ENCODE peak calls at places on chromosome 19, in five cellular contexts. K is breast epithelium, H is body of pancreas, W is tibial nerve, M is GM10248. J is an unnamed sample.
A peak's percentile ranks its signal among the peaks of the same experiment; 100 is the strongest.

GRCh38 chr19:19774354-19775033 is 41.6 kb upstream of the ZNF14 start:
- DNase-seq in M (no peak), W (no peak), K (no peak), H (no peak), J (no peak)

GRCh38 chr19:50401505-50402450 is 17.0 kb upstream of the SPIB start:
- DNase-seq in H (no peak), K (no peak), W (no peak), M (no peak), J (no peak)

GRCh38 chr19:5951338-5951861 is 26.5 kb downstream of the RANBP3 start:
- DNase-seq in M (peak; percentile 64), H (no peak), W (no peak), K (no peak), J (no peak)

GRCh38 chr19:28341810-28342350 is 871.1 kb downstream of the UQCRFS1 start:
- DNase-seq in H (no peak), M (no peak), K (no peak), W (no peak), J (no peak)

GRCh38 chr19:45164577-45165335 is 4.0 kb upstream of the NKPD1 start:
- DNase-seq in W (no peak), M (peak; percentile 88), K (peak; percentile 80), H (peak; percentile 59), J (no peak)

GRCh38 chr19:54158812-54159351 is 639 bp downstream of the LENG1 start:
- DNase-seq in W (no peak), K (no peak), M (no peak), H (no peak), J (no peak)

GRCh38 chr19:43798546-43799409 is 3.5 kb downstream of the LYPD5 start:
- DNase-seq in M (peak; percentile 54), K (peak; percentile 71), H (peak; percentile 47), W (no peak), J (no peak)

GRCh38 chr19:10533656-10534386 is 9.9 kb upstream of the ATG4D start:
- DNase-seq in K (no peak), H (no peak), M (no peak), W (no peak), J (no peak)

GRCh38 chr19:47230122-47230920 is 678 bp downstream of the BBC3 start:
- DNase-seq in W (peak; percentile 57), K (no peak), H (peak; percentile 63), M (peak; percentile 73), J (no peak)

GRCh38 chr19:17539288-17540117 is 15.9 kb upstream of the COLGALT1 start:
- DNase-seq in K (peak; percentile 92), W (peak; percentile 99), M (peak; percentile 95), H (peak; percentile 95), J (peak; percentile 97)
- TF ChIP-seq CTCF in K (no peak), W (peak; percentile 47), M (peak; percentile 18), H (peak; percentile 18), J (no peak)

GRCh38 chr19:34555447-34555846 is 73.9 kb downstream of the WTIP start:
- DNase-seq in W (no peak), H (peak; percentile 18), K (no peak), M (no peak), J (no peak)
- TF ChIP-seq CTCF in W (no peak), H (peak; percentile 9), K (no peak), M (peak; percentile 9), J (peak; percentile 4)

DNA sequence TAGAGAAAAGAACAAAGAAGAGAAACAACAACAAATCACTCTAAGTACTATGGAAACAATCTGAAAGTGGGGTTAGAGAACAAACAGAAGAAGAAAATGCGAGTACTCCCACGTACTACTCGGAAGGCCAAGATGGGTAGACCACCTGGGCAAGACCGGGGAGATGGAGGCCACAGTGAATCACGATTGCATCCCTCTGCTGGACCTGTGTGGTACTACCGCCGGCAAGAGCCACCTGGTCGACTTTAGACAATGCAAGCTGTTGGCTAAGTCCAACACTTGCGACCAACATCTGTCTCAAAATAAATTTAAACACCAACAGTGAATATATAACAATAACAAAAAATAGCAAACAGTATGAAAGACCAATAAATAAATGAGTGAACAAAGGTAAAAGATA is 45.5 kb upstream of the ZNF91 start:
- DNase-seq in M (no peak), K (no peak), W (no peak), H (no peak), J (no peak)
- TF ChIP-seq CTCF in M (no peak), K (no peak), W (no peak), H (peak; percentile 11), J (no peak)

DNA sequence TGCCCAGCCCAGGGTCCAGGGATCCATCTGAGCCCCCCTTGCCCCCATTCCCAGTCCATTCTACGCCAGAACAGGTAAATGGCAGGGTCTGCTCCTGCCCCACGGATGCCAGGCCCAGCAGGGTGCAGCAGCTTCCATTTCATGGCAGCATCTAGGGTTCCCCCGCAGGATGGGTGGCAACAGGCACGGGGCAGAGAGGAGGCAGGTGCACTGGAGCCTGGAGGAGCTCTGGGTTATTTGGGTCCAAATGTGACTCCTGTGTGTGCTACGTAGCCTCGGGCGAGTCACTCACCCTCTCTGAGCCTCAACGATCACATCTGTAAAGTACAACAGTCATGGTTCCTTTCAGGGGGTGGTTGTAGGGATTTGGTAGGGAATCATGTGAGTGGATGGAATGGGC is 27.4 kb downstream of the IL12RB1 start:
- DNase-seq in H (no peak), M (no peak), K (no peak), W (no peak), J (no peak)
- TF ChIP-seq CTCF in H (no peak), M (no peak), K (no peak), W (no peak), J (no peak)

DNA sequence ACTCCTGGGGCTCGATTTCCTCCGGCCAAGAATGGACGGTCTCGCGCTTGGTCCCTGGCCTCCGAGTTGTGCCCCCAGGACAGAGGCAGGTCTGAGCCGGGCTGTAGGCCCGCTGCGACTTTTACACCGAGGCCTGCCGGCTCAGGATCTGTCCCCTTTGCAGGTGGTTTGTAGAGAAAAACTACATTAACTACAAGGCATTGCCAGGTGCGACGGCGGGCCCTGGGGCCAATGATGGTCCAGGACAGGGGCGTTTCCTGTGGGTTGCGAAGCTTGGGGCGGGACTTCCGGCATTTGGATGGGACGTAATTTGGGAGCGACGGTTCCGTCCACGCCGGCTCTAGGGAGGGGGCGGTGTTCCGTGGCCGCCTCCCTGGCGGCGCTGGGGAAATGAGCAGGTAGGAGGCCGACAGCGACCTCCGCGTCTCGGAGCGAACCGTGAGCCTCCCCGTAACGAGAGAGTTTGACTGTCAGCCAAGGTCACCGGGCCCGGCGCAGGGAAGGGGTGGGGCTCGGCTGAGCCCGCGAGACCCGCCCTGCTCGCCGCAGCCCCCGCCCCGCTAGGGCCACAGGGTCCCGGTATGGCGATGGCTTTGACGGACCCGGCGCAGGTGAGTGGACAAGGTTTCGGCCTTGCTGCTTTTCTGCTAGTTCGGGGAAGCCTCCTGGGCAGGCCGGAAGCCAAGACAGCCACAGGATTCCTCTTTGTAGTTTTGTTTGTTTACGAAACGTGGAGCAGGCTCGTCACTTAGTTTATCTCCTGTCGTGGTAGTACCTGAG is at the start of gene ZNF805:
- DNase-seq in M (peak; percentile 98), W (peak; percentile 90), K (peak; percentile 97), H (peak; percentile 97), J (peak; percentile 88)
- TF ChIP-seq CTCF in M (no peak), W (no peak), K (no peak), H (peak; percentile 28), J (no peak)

GRCh38 chr19:13198634-13199033 is 48.4 kb downstream of the IER2 start:
- DNase-seq in M (no peak), H (no peak), W (no peak), K (no peak), J (no peak)

GRCh38 chr19:13190781-13191540 is 40.8 kb downstream of the IER2 start:
- DNase-seq in H (peak; percentile 53), M (no peak), K (no peak), W (no peak), J (no peak)

DNA sequence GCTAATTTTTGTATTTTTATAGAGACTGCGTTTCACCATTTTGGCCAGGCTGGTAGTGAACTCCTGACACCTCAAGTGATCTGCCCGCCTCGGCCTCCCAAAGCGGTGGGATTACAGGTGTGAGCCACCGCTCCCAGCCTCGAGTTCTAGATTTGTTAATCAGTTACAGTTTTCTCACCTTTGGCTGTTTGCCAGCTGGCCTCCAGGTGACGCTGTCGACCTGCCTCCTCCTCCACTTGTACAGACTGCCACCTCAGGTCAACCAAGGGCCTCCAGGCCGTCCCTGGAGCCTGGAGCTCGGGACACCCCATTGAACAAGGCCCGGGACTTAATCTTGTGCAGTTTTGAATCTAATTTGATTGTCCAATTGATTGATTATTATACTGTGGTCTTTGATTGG is 45.5 kb downstream of the IER2 start:
- DNase-seq in W (no peak), M (peak; percentile 69), H (peak; percentile 85), K (no peak), J (no peak)
- TF ChIP-seq CTCF in W (no peak), M (peak; percentile 78), H (no peak), K (no peak), J (no peak)

DNA sequence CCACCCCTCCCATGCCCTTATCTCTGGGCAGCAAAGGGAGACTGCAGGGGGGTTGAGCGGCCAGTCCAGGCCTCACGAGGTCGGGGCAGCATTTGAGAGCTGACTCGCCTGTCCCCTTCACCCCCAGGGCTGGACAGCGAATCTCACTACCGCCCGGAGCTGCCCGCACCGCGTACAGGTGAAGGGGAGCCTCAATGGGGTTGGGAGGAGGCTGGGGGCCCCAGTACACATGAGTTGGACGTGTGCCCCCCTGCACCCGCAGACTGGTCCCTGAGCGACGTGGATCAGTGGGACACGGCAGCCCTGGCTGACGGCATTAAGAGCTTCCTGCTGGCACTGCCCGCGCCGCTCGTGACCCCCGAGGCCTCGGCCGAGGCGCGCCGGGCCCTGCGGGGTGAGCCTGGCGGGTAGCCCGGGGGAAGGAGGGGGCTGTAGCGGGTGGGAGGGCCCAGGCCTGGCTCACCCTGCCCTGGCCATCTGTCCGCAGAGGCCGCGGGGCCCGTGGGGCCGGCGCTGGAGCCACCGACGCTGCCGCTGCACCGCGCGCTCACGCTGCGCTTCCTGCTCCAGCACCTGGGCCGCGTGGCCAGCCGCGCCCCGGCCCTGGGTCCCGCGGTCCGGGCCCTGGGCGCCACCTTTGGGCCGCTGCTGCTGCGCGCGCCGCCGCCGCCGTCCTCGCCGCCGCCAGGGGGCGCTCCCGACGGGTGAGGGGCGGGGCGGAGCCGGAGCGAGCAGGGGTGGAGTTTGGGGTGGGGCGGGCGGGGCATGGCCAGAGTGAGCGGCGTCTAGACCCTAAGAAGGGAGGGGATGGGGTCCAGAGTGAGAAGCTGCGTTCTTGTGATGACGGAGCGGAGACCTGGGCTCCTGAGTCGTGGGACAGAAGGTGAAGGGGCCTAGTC is 8.1 kb downstream of the PIK3R2 start:
- DNase-seq in H (peak; percentile 68), W (peak; percentile 64), K (no peak), M (peak; percentile 94), J (peak; percentile 94)
- TF ChIP-seq CTCF in H (no peak), W (peak; percentile 89), K (peak; percentile 58), M (peak; percentile 100), J (peak; percentile 69)

DNA sequence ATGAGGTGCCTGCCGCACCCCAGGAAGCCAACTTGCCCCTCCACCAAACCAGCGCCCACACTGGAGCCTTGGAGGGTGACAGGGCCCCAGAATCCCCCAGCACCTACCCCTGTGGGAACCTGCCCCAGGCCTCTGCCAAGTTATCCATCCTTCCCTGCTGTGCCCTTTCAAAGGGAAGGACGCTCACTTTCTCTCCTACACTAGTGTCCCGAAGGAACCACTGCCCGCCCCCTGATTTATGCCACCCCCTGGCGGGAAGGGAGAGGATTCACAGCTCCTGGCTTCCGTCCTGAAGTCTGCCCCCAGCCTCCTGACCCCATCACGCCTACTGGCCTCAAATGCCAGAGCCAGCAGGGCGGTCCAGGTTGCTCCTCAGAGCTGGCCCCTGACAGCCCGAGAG is 1.4 kb downstream of the EVI5L start:
- DNase-seq in K (no peak), W (no peak), H (no peak), M (no peak), J (no peak)
- TF ChIP-seq CTCF in K (no peak), W (peak; percentile 15), H (no peak), M (no peak), J (peak; percentile 47)

J was measured in D721Med.